ENCODE peak calls at places on chromosomes 7 and 10, in nine cellular contexts. O is MM.1S; A is PC-9; B is left lung; G is SK-N-SH; J is cardiac muscle cell; L is CD8-positive, alpha-beta T cell; E is psoas muscle; S is lower lobe of right lung. I is an unnamed sample. For H3K9me3, the result is how much of the 10 kb centered on the place peaks cover.

GRCh38 chr7:83475403-83475802 is 173.5 kb downstream of the SEMA3E start:
- DNase-seq in O (no peak), A (no peak), B (no peak), G (no peak), J (no peak), L (no peak), E (no peak), S (no peak), I (no peak)

GRCh38 chr10:116163308-116163707 is 109.7 kb downstream of the GFRA1 start:
- DNase-seq in O (no peak), A (no peak), B (no peak), G (no peak), J (no peak), L (no peak), E (no peak), S (no peak), I (no peak)

GRCh38 chr10:62831346-62831745 is 15.2 kb upstream of the EGR2 start:
- DNase-seq in O (no peak), A (no peak), B (no peak), G (no peak), J (peak), L (no peak), E (no peak), S (no peak), I (no peak)

GRCh38 chr7:158097511-158098124 is 490.0 kb downstream of the PTPRN2 start:
- DNase-seq in O (no peak), A (no peak), B (no peak), G (peak), J (no peak), L (no peak), E (no peak), S (no peak), I (no peak)

GRCh38 chr7:36131499-36131898 is 21.6 kb upstream of the EEPD1 start:
- DNase-seq in O (no peak), A (no peak), B (no peak), G (no peak), J (no peak), L (no peak), E (no peak), S (no peak), I (no peak)

GRCh38 chr10:74634995-74635536 is 191.3 kb upstream of the KAT6B start:
- DNase-seq in O (no peak), A (no peak), B (no peak), G (no peak), J (no peak), L (no peak), E (no peak), S (no peak), I (no peak)

GRCh38 chr7:81510122-81510521 is 259.7 kb downstream of the HGF start:
- DNase-seq in O (no peak), A (no peak), B (no peak), G (no peak), J (no peak), L (no peak), E (no peak), S (no peak), I (no peak)

GRCh38 chr7:135326636-135327280 is 93.1 kb downstream of the STRA8 start:
- DNase-seq in O (no peak), A (no peak), B (no peak), G (no peak), J (peak), L (no peak), E (no peak), S (no peak), I (no peak)

GRCh38 chr10:92712016-92712889 is 22.5 kb downstream of the HHEX start:
- DNase-seq in O (no peak), A (no peak), B (no peak), G (no peak), J (no peak), L (no peak), E (no peak), S (no peak), I (no peak)

GRCh38 chr7:3991771-3992231 is 690.3 kb upstream of the FOXK1 start:
- DNase-seq in O (no peak), A (no peak), B (peak), G (peak), J (no peak), L (no peak), E (no peak), S (no peak), I (no peak)

GRCh38 chr7:92751902-92752901 is 84.2 kb downstream of the CDK6 start:
- DNase-seq in O (no peak), A (peak), B (no peak), G (no peak), J (peak), L (no peak), E (no peak), S (no peak), I (no peak)

GRCh38 chr10:6406220-6407033 is 173.6 kb downstream of the PRKCQ start:
- DNase-seq in O (peak), A (peak), B (no peak), G (peak), J (peak), L (no peak), E (no peak), S (no peak), I (no peak)

GRCh38 chr7:115271332-115272235 is 349.7 kb downstream of the MDFIC start:
- DNase-seq in O (no peak), A (no peak), B (no peak), G (no peak), J (peak), L (no peak), E (no peak), S (no peak), I (no peak)

DNA sequence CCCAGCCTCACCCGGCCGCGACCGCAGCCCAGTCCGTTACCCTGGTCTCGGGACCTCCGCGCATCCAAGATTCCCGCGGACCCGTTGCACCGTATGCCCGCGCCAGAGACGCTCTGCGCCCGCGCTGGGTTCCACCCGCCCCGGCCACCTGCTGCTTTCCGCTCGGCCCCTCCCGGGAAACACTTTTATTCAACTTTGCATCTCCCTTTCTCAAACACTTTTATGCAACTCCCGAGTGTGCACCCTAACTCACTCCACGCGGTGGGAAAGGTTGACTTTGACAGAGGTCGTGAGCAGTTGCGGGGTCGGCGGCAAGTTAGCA is at the start of gene ODAD2:
- DNase-seq in O (no peak), A (no peak), B (no peak), G (no peak), J (no peak), L (peak), E (no peak), S (no peak), I (no peak)
- H3K27ac ChIP-seq in O (no peak), A (no peak), B (no peak), G (no peak), J (no peak), L (no peak), E (no peak), S (no peak), I (no peak)

DNA sequence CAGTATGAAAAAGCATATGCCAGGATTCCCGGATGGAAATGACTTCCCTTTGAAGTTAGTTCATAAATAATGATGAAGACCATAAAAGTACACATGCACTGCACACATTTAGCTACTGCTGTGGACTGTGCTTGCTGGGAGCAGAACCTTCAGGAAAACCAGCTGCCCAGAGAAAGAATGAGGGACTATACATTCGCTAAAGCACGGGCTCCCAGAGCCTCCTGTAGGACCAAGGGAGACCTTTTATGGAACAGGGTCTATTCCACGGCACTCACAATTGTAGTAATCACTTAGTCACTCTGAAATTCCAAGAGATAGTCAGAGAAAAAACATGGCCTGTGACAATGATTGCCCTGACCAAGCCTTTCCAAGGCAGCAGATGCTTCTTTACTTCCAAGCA is 24.1 kb downstream of the SORCS3 start:
- DNase-seq in O (no peak), A (no peak), B (no peak), G (no peak), J (no peak), L (no peak), E (no peak), S (no peak), I (no peak)
- TF ChIP-seq CTCF in O (no peak), A (no peak), B (no peak), G (no peak), J (no peak), L (no peak), E (no peak), S (no peak), I (no peak)

GRCh38 chr7:64533756-64534155 is 29.1 kb downstream of the ZNF680 start:
- DNase-seq in O (no peak), A (no peak), B (no peak), G (no peak), J (no peak), L (no peak), E (no peak), S (no peak), I (no peak)

GRCh38 chr7:64528770-64529169 is 34.1 kb downstream of the ZNF680 start:
- DNase-seq in O (no peak), A (no peak), B (no peak), G (no peak), J (no peak), L (no peak), E (no peak), S (no peak), I (no peak)
- H3K9me3 ChIP-seq in O (under half), A (under half), B (half or more), G (half or more), J (under half), L (under half), E (half or more), S (half or more), I (half or more)

GRCh38 chr10:43448742-43449141 is 11.8 kb downstream of the ZNF487 start:
- DNase-seq in O (no peak), A (no peak), B (no peak), G (no peak), J (no peak), L (no peak), E (no peak), S (no peak), I (no peak)

GRCh38 chr10:43453266-43453831 is 16.4 kb downstream of the ZNF487 start:
- DNase-seq in O (no peak), A (no peak), B (no peak), G (no peak), J (no peak), L (no peak), E (no peak), S (no peak), I (no peak)

GRCh38 chr10:43458227-43458626 is 21.3 kb downstream of the ZNF487 start:
- DNase-seq in O (no peak), A (no peak), B (no peak), G (no peak), J (no peak), L (no peak), E (no peak), S (no peak), I (no peak)

GRCh38 chr10:43452356-43452914 is 15.5 kb downstream of the ZNF487 start:
- DNase-seq in O (peak), A (no peak), B (no peak), G (no peak), J (no peak), L (no peak), E (no peak), S (no peak), I (no peak)
- H3K27ac ChIP-seq in O (peak), A (no peak), B (no peak), G (no peak), J (no peak), L (peak), E (no peak), S (peak), I (peak)

DNA sequence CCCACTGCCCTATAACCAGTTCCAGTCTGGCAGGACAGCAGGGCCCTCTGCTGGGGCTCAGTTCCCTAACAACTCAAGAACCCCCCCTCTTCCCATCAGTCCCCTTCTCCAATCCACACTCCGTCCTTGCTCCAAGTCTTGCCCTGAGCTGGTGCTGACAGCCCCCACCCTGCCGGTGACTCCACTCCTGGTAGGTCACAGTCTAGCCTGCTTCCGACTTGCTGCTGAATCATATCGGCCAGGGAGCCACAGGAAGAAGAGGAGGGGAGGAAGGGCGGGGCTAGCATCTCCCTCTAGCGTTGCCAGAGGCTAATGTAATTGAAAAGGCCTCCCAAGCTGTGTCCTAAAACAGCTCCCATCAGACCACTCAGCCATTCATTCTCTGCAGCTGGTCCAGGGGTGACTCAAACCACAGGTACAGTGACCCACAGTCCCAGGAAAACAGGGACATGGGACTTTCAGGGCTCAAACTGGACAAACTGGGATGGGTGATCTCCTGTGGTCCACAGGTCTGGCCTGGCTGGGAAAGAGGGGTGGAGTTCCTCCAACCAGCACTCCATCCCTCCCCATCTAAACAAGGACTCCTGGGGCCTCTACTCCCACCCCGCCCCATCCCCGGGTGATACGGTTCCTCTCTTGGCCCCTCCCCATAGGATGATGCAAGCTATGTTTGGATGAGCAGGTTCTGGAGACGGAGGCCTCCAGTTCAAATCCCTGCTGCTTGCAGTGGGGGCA is 158.8 kb downstream of the SH3PXD2A start:
- DNase-seq in O (peak), A (peak), B (peak), G (peak), J (peak), L (peak), E (peak), S (no peak), I (peak)
- TF ChIP-seq CTCF in O (peak), A (peak), B (no peak), G (peak), J (peak), L (no peak), E (no peak), S (peak), I (peak)

GRCh38 chr7:138431517-138431916 is 28.5 kb upstream of the TRIM24 start:
- DNase-seq in O (no peak), A (no peak), B (no peak), G (no peak), J (no peak), L (no peak), E (no peak), S (no peak), I (no peak)
- H3K9me3 ChIP-seq in O (under half), A (under half), B (half or more), G (under half), J (under half), L (under half), E (under half), S (under half), I (under half)

GRCh38 chr10:21164687-21165086 is 267.6 kb upstream of the NEBL start:
- DNase-seq in O (no peak), A (no peak), B (no peak), G (no peak), J (no peak), L (no peak), E (no peak), S (no peak), I (no peak)

GRCh38 chr10:21166557-21167287 is 269.6 kb upstream of the NEBL start:
- DNase-seq in O (no peak), A (no peak), B (peak), G (no peak), J (no peak), L (no peak), E (no peak), S (peak), I (no peak)

GRCh38 chr10:21162948-21163347 is 265.8 kb upstream of the NEBL start:
- DNase-seq in O (no peak), A (no peak), B (no peak), G (no peak), J (no peak), L (no peak), E (no peak), S (no peak), I (no peak)

GRCh38 chr10:21167288-21168010 is 270.3 kb upstream of the NEBL start:
- DNase-seq in O (no peak), A (no peak), B (no peak), G (no peak), J (no peak), L (no peak), E (no peak), S (no peak), I (no peak)

DNA sequence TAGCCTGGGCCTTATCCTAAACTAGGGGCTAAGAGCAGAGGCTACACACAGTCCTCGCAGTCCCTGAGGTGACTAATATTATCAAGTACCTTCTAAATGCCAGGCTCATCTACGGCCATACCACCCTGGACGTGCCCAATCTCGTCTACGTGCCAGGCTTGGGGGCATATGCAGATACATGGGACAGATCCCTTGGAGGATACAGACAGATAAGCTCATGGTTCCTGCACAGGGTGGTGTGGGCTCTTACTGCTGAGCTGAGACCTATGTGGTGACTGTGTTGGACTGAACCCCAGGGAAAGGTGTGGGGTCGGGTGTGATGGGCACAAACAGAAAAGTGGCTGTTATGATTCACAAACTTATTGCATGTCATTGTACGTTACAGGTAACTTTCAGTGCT is 268.4 kb upstream of the NEBL start:
- DNase-seq in O (no peak), A (no peak), B (no peak), G (no peak), J (no peak), L (no peak), E (no peak), S (no peak), I (no peak)
- H3K27ac ChIP-seq in O (no peak), A (no peak), B (no peak), G (no peak), J (no peak), L (no peak), E (no peak), S (peak), I (no peak)

GRCh38 chr7:55429835-55430499 is 64.8 kb downstream of the LANCL2 start:
- DNase-seq in O (no peak), A (no peak), B (no peak), G (no peak), J (no peak), L (no peak), E (no peak), S (no peak), I (no peak)

GRCh38 chr7:55427800-55428199 is 62.7 kb downstream of the LANCL2 start:
- DNase-seq in O (no peak), A (no peak), B (no peak), G (no peak), J (no peak), L (no peak), E (no peak), S (no peak), I (no peak)

GRCh38 chr7:55425141-55425752 is 60.1 kb downstream of the LANCL2 start:
- DNase-seq in O (no peak), A (no peak), B (no peak), G (no peak), J (no peak), L (no peak), E (no peak), S (no peak), I (no peak)

GRCh38 chr7:55426676-55427075 is 61.5 kb downstream of the LANCL2 start:
- DNase-seq in O (no peak), A (no peak), B (no peak), G (no peak), J (no peak), L (no peak), E (no peak), S (no peak), I (no peak)

DNA sequence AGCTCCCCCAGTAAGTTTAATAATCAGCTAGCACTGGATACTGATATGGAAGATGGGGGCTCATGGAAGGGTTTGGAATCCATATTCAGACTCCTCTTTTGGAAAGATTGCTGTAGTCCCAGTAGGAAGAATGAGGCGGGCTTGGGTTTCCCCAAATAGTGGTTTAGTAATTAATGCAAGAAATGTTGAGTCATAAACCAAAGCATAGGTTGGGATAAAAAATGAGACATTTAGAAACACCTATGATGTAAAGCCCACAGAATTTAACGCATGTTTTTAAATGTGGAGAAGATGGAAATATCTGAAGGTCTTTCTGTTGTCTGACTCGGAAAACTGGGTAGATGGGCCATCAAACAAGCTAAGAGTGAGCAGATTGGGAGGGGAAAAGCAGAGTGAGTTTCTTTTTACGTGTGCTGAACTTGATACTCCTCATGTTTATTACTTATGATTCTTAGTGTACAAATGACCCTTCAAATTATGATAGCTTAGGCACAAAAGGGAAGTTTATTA is 62.2 kb downstream of the LANCL2 start:
- DNase-seq in O (no peak), A (no peak), B (no peak), G (no peak), J (no peak), L (no peak), E (no peak), S (no peak), I (no peak)
- TF ChIP-seq CTCF in O (no peak), A (no peak), B (no peak), G (no peak), J (no peak), L (no peak), E (no peak), S (no peak), I (no peak)

I was measured in CD4-positive, alpha-beta T cell.